ENCODE peak calls at places on chromosomes 5 and 9, in eight cellular contexts. N is stimulated activated effector memory CD8-positive, alpha-beta T cell treated with anti-CD3 and anti-CD28 coated beads, Interleukin-12 subunit alpha, Interleukin-12 subunit beta, amount 100 ng/mL, for 72 hours; U is tibial artery; K is T-helper 22 cell; P is T-helper 9 cell; F is stimulated activated CD8-positive, alpha-beta memory T cell treated with anti-CD3 and anti-CD28 coated beads, Interleukin-4, amount 100 ng/mL, for 1 hour; V is NCI-H1105; H is nucleus accumbens. D is an unnamed sample.

GRCh38 chr5:139650689-139651501 is 2.7 kb downstream of the CXXC5 start:
- DNase-seq in N (no peak), U (peak; percentile 91), K (no peak), P (no peak), F (no peak), V (no peak), H (peak; percentile 68), D (no peak)

GRCh38 chr9:130861372-130862180 is 26.5 kb downstream of the ABL1 start:
- DNase-seq in N (no peak), U (no peak), K (no peak), P (no peak), F (no peak), V (no peak), H (no peak), D (no peak)

GRCh38 chr9:18182636-18183035 is 291.3 kb upstream of the ADAMTSL1 start:
- DNase-seq in N (no peak), U (no peak), K (no peak), P (no peak), F (no peak), V (no peak), H (no peak), D (no peak)

GRCh38 chr5:84450617-84451414 is 66.1 kb upstream of the EDIL3 start:
- DNase-seq in N (no peak), U (no peak), K (no peak), P (no peak), F (no peak), V (no peak), H (no peak), D (no peak)

GRCh38 chr9:119802621-119803020 is 433.4 kb upstream of the BRINP1 start:
- DNase-seq in N (no peak), U (peak; percentile 90), K (no peak), P (no peak), F (no peak), V (no peak), H (peak; percentile 39), D (no peak)

GRCh38 chr9:123401879-123402513 is 46.0 kb downstream of the CRB2 start:
- DNase-seq in N (no peak), U (no peak), K (no peak), P (no peak), F (no peak), V (peak; percentile 32), H (no peak), D (no peak)

GRCh38 chr5:159969966-159970365 is 39.0 kb upstream of the TTC1 start:
- DNase-seq in N (no peak), U (no peak), K (no peak), P (no peak), F (no peak), V (no peak), H (no peak), D (no peak)

GRCh38 chr9:126705311-126705766 is 91.6 kb downstream of the LMX1B start:
- DNase-seq in N (peak; percentile 77), U (peak; percentile 81), K (peak; percentile 61), P (peak; percentile 84), F (peak; percentile 84), V (peak; percentile 62), H (peak; percentile 80), D (peak; percentile 29)

GRCh38 chr5:137629646-137630045 is 106.2 kb downstream of the KLHL3 start:
- DNase-seq in N (no peak), U (no peak), K (no peak), P (peak; percentile 4), F (no peak), V (peak; percentile 30), H (no peak), D (no peak)

GRCh38 chr5:57037355-57037754 is 85.4 kb upstream of the MIER3 start:
- DNase-seq in N (no peak), U (no peak), K (no peak), P (no peak), F (no peak), V (no peak), H (peak; percentile 24), D (no peak)

D was measured in NK-92 treated with Interleukin-12 subunit alpha and Interleukin-12 subunit beta, amount 100 ng/mL, for 24 hours.